ENCODE peak calls at places on chromosomes 13 and 19, in four cellular contexts. C is nephron progenitor cell, R is cardiac fibroblast, B is endothelial cell. E is an unnamed sample.

GRCh38 chr19:48867119-48867921 is 1.1 kb downstream of the PLEKHA4 start:
- DNase-seq in C (no peak), B (no peak), R (no peak), E (no peak)

GRCh38 chr19:31113250-31113685 is 236.0 kb downstream of the TSHZ3 start:
- DNase-seq in R (peak), C (no peak), B (no peak), E (no peak)

GRCh38 chr19:36152886-36153525 is 759 bp upstream of the COX7A1 start:
- DNase-seq in C (no peak), R (no peak), B (no peak), E (no peak)

GRCh38 chr19:10339380-10339960 is at the start of gene ICAM3:
- DNase-seq in R (no peak), B (no peak), C (no peak), E (peak)

GRCh38 chr13:101727118-101727517 is 274.6 kb downstream of the ITGBL1 start:
- DNase-seq in C (no peak), R (no peak), B (no peak), E (no peak)

GRCh38 chr19:850221-850978 is 1.7 kb upstream of the ELANE start:
- DNase-seq in C (no peak), R (peak), B (no peak), E (no peak)

GRCh38 chr19:39131255-39131755 is 5.7 kb downstream of the PAK4 start:
- DNase-seq in C (no peak), B (no peak), R (peak), E (no peak)

GRCh38 chr19:7677664-7678311 is 898 bp downstream of the MCEMP1 start:
- DNase-seq in C (no peak), R (no peak), B (no peak), E (no peak)

GRCh38 chr13:54301085-54301484 is 1272.5 kb downstream of the OLFM4 start:
- DNase-seq in C (no peak), B (no peak), R (no peak), E (no peak)

GRCh38 chr19:14004619-14005380 is 1.3 kb downstream of the RFX1 start:
- DNase-seq in B (no peak), R (peak), C (no peak), E (peak)

GRCh38 chr19:45238556-45238955 is 6.7 kb downstream of the EXOC3L2 start:
- DNase-seq in C (no peak), R (no peak), B (no peak), E (no peak)

GRCh38 chr19:18440421-18440877 is 2.5 kb upstream of the ISYNA1 start:
- DNase-seq in B (no peak), C (no peak), R (no peak), E (no peak)

GRCh38 chr19:952680-953500 is 27.1 kb downstream of the ARID3A start:
- DNase-seq in R (no peak), B (no peak), C (no peak), E (no peak)

GRCh38 chr13:49444517-49445395 is 682 bp downstream of the SETDB2 start:
- DNase-seq in B (no peak), C (no peak), R (peak), E (no peak)

GRCh38 chr13:49584771-49585182 is 581 bp downstream of the RCBTB1 start:
- DNase-seq in B (no peak), R (peak), C (no peak), E (no peak)

GRCh38 chr19:10762656-10763055 is 44.8 kb downstream of the DNM2 start:
- DNase-seq in C (no peak), B (no peak), R (no peak), E (no peak)

GRCh38 chr13:27541386-27541785 is 78.9 kb downstream of the LNX2 start:
- DNase-seq in R (no peak), B (no peak), C (no peak), E (no peak)

GRCh38 chr19:6423499-6424189 is 967 bp downstream of the KHSRP start:
- DNase-seq in B (peak), C (peak), R (peak), E (no peak)

DNA sequence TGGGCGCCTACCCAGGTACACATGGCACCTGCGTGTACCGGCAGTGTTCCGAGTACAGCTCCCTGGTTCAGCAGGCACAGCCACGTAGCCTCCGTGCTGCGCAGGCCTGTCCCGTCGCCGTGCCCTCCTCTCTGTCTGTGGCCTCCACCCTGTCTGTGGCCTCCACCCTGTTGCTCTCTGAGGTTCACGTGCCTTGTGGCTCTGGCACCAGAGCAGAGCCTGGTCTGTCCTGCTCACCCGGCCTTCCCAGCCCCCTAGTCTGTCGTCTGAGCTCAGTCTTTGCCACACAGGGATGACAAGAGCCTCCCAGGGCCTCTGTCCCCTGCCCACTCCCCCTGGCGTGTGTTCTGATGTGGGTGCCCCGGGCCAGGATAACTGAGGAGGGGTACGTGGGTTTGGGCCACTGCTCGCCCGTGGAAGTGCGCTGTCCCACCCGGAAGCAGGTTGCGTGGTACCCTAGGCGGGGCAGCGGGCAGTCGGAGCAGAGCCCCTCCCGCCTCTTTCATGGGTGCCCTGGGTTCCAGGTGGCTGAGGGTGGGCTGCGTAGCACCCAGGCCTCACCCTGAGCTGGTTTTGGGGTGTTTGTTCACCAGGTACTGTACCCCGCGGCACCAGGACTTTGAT is 71.7 kb downstream of the KDM4B start:
- DNase-seq in R (no peak), B (no peak), C (no peak), E (no peak)
- TF ChIP-seq CTCF in R (no peak), B (no peak), C (no peak), E (no peak)

GRCh38 chr13:46388308-46388707 is 1.3 kb upstream of the RUBCNL start:
- DNase-seq in R (no peak), C (no peak), B (no peak), E (no peak)

GRCh38 chr13:46388846-46389245 is 1.8 kb upstream of the RUBCNL start:
- DNase-seq in R (no peak), B (no peak), C (no peak), E (no peak)

GRCh38 chr13:46385946-46386345 is 1.1 kb downstream of the RUBCNL start:
- DNase-seq in R (no peak), C (peak), B (no peak), E (no peak)

GRCh38 chr13:46386426-46386995 is 541 bp downstream of the RUBCNL start:
- DNase-seq in B (no peak), R (peak), C (peak), E (no peak)

DNA sequence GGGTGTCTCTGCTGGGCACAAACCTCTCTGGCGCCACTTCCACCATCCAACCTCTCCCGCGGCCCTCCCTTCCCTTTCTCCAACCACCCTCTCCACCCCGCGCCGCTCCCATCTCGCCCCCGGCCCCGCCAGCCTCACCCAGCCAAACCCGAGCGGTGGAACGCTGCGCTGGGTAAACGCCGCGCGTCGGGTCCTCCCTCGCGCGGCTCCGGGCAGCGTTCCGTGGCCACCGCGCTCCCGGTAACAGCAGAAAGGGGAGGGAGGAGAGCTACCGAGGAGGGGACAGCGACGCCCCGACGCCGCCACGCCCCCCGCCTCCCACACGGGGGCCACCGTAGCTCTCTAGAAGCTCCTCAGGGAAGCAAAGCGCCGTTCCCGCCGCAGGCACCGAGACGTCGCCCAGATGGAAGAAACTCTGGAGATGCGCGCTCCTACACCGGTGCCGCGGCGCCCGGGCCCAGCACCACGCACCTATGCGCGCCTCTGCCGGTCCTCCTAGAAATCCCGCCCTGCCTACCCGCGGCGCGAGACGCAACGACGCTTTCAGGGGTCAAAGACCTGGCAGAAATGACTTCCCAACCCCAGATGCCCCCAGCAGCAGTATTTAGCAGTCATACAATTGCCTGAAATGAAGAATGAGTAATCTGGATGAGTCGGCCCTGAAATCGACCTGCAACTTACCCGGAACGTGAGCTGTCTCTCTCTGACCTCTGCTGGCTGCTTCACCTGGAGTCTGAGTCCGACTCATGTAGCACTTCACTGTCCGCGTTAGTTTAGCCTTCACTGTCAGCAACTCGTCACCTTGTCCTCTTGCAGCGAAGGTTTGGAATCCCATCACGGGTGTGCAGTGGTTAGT is at the start of gene RUBCNL:
- DNase-seq in C (peak), B (peak), R (peak), E (peak)
- TF ChIP-seq CTCF in C (no peak), B (no peak), R (no peak), E (no peak)

DNA sequence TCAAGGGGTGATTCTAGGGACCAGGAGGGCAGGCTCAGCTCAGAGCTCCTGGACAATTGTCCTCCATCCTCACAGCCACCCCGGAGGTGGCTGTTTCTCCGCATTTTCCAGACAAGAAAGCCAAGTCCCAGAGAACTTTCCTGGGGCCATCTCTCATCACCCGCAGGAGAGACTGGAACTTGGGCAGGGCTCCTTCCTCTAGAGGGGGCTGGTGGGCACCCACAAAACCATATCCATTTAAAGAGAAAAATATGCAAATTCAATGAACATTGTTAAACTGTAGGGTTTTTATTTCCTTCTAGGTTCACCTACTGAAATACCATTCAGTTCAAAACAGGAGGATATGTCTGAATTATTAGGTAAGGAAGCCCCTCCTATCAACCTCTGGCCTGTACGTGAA is 16.6 kb downstream of the SPACA7 start:
- DNase-seq in B (no peak), R (no peak), C (no peak), E (no peak)
- TF ChIP-seq CTCF in B (no peak), R (no peak), C (no peak), E (no peak)

GRCh38 chr13:59176775-59177174 is 987.0 kb downstream of the DIAPH3 start:
- DNase-seq in C (no peak), R (no peak), B (no peak), E (no peak)

GRCh38 chr13:59182241-59182640 is 981.5 kb downstream of the DIAPH3 start:
- DNase-seq in B (no peak), C (no peak), R (no peak), E (no peak)

GRCh38 chr13:59178344-59178743 is 985.4 kb downstream of the DIAPH3 start:
- DNase-seq in B (no peak), C (no peak), R (peak), E (no peak)
- TF ChIP-seq CTCF in B (no peak), C (no peak), R (peak), E (no peak)

GRCh38 chr19:41649827-41650226 is 23.0 kb upstream of the CEACAM4 start:
- DNase-seq in C (no peak), R (peak), B (no peak), E (no peak)

GRCh38 chr19:41641879-41642485 is 15.1 kb upstream of the CEACAM4 start:
- DNase-seq in B (peak), R (peak), C (peak), E (no peak)

GRCh38 chr19:41646589-41647204 is 19.8 kb upstream of the CEACAM4 start:
- DNase-seq in B (peak), R (peak), C (peak), E (no peak)
- TF ChIP-seq CTCF in B (peak), R (peak), C (peak), E (no peak)

DNA sequence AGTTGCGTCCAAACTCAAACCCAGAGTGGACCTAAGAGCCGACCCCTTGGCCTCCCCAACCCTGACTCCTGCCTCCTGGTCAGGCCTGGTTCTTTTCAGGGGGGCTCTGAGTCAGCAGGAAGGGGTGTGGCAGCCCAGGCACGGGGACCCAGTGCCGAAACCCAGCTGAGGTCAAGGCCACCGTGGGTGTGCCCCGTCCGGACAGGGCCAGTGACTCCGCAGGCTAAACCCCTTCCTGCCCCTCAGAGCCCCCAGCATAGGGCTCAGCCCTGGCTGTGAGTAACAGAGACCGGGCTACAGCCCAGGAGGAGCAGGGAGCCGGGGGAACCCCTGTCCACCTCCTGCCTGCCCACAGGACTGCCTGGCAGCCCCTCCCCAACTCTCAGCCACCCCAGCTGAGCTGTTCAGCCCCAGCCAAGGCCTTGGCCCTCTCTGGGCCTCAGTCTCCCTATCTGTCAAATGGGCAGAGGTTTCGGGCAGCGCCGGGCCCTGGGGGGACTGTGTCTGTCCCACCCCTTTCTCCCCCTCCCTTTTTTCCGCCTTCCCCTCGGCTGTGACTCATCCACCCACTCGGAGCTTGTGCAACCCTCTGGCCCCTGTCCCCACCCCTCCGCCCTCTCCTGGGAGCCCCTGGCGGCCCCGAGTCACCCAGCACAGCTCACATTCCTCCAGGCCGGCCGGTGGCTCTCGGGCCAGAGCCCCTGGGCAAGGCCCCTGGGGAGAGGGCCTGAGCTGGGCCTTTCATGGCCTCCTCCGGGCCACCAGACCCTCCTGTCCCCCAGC is 8.6 kb downstream of the ZBTB7A start:
- DNase-seq in R (peak), B (no peak), C (no peak), E (no peak)
- TF ChIP-seq CTCF in R (peak), B (no peak), C (no peak), E (no peak)

DNA sequence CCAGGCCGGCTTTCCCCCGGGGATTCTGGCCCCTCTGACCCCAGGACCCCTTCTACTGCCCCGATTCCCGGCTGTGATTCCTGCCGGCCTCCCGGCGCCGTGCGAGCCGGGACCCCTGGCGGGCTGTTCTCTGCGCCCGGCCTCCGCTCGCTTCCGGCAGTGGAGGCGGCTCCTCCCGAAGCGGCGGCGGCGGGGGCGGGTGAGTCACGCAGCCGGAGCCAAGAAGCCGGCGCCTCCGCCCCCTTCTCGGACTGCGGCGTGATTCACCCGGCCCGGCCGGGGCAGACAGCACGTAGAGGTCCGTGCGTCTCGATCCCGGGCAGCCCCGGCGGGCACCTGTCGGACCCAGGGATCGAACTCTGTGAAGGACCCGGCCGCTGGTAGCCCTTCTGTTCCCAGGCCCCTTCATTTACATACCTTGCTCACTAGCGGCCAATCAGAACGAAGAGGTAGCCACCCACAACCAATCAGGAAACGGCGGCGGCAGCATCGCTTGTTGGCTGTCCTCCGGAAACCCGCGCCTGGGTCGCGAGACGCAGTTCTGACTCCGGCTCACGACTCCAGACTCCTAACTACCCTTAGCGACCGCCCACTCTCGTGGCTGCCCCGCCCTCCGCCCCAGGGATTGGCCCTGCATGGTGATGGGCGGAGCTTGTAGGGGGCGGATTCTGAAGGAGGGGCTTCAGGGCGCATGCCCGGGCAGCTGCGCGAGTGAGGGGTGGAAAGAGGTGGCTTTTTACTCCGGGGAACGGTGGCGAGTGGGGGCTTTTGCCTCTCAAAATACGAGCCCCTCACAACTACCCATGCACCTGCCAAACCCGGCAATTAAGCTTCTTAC is at the start of gene SERTAD1:
- DNase-seq in B (peak), C (peak), R (peak), E (peak)
- TF ChIP-seq CTCF in B (peak), C (peak), R (peak), E (no peak)

GRCh38 chr13:99041788-99042187 is 63.9 kb upstream of the DOCK9 start:
- DNase-seq in R (no peak), B (no peak), C (no peak), E (no peak)
- TF ChIP-seq CTCF in R (no peak), B (no peak), C (no peak), E (no peak)

GRCh38 chr19:27748551-27749152 is 1464.3 kb downstream of the UQCRFS1 start:
- DNase-seq in B (no peak), R (peak), C (no peak), E (no peak)

GRCh38 chr19:27746691-27747380 is 1466.1 kb downstream of the UQCRFS1 start:
- DNase-seq in B (peak), C (peak), R (peak), E (no peak)

GRCh38 chr19:27742041-27742440 is 1470.9 kb downstream of the UQCRFS1 start:
- DNase-seq in R (no peak), C (no peak), B (no peak), E (no peak)

GRCh38 chr19:27744926-27745844 is 1467.8 kb downstream of the UQCRFS1 start:
- DNase-seq in B (no peak), R (no peak), C (no peak), E (no peak)

DNA sequence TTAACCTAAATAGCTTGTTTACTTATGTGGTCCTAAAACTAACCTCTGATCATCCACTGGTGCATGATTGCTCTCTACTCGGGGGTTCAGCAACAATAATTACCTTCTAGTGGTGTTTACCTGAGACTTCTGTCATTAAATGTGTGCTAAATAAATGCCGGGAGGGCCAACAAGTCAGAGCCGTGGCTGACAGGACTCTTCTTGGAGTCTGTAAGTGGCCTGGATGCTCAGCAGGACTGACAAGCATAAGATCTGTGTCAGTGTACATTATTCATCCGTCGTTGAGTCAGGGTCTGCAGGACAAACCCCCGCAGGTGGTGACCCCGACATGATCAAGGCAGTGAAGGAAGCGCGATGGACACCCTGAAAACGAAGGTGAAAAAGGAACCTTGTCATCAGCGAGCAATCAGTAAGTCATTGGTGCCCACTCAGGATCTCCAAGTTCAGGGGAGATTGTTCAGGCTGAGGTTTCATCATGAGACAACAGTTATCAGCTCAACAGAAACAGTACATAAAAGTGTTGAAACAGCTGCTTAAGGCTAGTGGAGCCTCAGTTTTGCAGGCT is 1466.9 kb downstream of the UQCRFS1 start:
- DNase-seq in R (no peak), C (no peak), B (no peak), E (no peak)
- TF ChIP-seq CTCF in R (no peak), C (no peak), B (no peak), E (no peak)

DNA sequence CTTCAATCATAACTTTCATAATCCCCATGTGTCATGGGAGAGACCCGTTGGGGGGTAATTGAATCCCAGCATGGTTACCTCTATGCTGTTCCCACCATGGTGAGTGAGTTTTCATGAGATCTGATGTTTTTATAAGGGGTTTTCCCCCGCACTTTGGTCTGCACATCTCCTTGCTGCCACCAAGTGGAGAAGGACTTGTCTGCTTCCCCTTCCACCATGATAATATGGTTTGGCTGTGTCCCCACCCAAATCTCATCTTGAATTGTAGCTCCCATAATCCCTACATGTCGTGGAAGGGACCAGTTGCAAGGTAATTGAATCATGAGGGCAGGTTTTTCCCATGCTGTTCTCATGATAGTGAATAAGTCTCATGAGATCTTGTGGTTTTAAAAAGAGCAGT is 524.9 kb downstream of the SLITRK5 start:
- DNase-seq in R (no peak), B (no peak), C (no peak), E (no peak)
- TF ChIP-seq CTCF in R (no peak), B (no peak), C (no peak), E (no peak)

E was measured in activated B cell treated with CpG ODN at 0.5 μM for 24 hours.